ENCODE peak calls at places on chromosomes 16 and 17, in ten cellular contexts. U, V, K, P, B, S, H, M, I and X are unnamed samples.

GRCh38 chr17:8997994-8998628 is 23.2 kb upstream of the NTN1 start:
- DNase-seq in I (peak), P (peak), H (peak), S (no peak), V (peak), M (no peak), U (peak), K (peak), B (peak), X (no peak)

GRCh38 chr17:78915872-78916632 is 9.1 kb downstream of the TIMP2 start:
- DNase-seq in H (no peak), U (peak), K (no peak), S (peak), I (no peak), B (peak), P (no peak), V (no peak), M (no peak), X (peak)

GRCh38 chr17:71633391-71633849 is 487.4 kb upstream of the SOX9 start:
- DNase-seq in V (no peak), B (peak), H (no peak), P (no peak), I (no peak), K (no peak), S (no peak), U (no peak), M (no peak), X (no peak)

GRCh38 chr17:66707051-66707450 is 127.9 kb upstream of the CACNG5 start:
- DNase-seq in S (no peak), K (no peak), I (no peak), P (no peak), V (no peak), B (no peak), H (no peak), U (no peak), M (no peak), X (no peak)

GRCh38 chr16:71537643-71538042 is 11.4 kb downstream of the CHST4 start:
- DNase-seq in H (peak), I (peak), M (no peak), V (peak), K (no peak), P (peak), U (no peak), S (no peak), B (peak), X (no peak)

GRCh38 chr17:77690271-77691161 is 268.0 kb upstream of the TNRC6C start:
- DNase-seq in K (no peak), I (no peak), S (no peak), B (no peak), V (no peak), M (no peak), U (no peak), H (no peak), P (peak), X (no peak)

GRCh38 chr17:6044261-6044660 is 25.9 kb upstream of the WSCD1 start:
- DNase-seq in I (no peak), P (no peak), S (no peak), K (no peak), U (no peak), B (no peak), V (no peak), H (no peak), M (no peak), X (no peak)

GRCh38 chr16:84950906-84951305 is 60.4 kb downstream of the ZDHHC7 start:
- DNase-seq in S (no peak), V (peak), M (no peak), K (no peak), I (no peak), B (no peak), U (no peak), P (peak), H (peak), X (no peak)

GRCh38 chr16:67645397-67646121 is 615 bp downstream of the CARMIL2 start:
- DNase-seq in B (no peak), H (no peak), I (no peak), P (no peak), V (no peak), S (peak), U (no peak), M (no peak), K (peak), X (no peak)

GRCh38 chr17:82754297-82755208 is 2.7 kb downstream of the TBCD start:
- DNase-seq in B (peak), P (no peak), H (no peak), I (no peak), K (no peak), U (no peak), S (no peak), V (peak), M (peak), X (no peak)

GRCh38 chr17:12107905-12108304 is 87.2 kb downstream of the MAP2K4 start:
- DNase-seq in U (no peak), B (no peak), S (no peak), I (no peak), M (no peak), H (no peak), P (no peak), K (no peak), V (no peak), X (no peak)

GRCh38 chr16:65281636-65282035 is 159.8 kb upstream of the CDH11 start:
- DNase-seq in U (no peak), P (no peak), H (no peak), B (no peak), K (no peak), M (no peak), I (no peak), S (no peak), V (no peak), X (no peak)

GRCh38 chr17:73521376-73521775 is 122.9 kb downstream of the SDK2 start:
- DNase-seq in U (no peak), S (no peak), P (no peak), I (no peak), K (no peak), B (no peak), V (no peak), H (no peak), M (no peak), X (no peak)
- TF ChIP-seq EP300 in U (no peak), S (no peak), P (no peak), I (no peak), K (no peak), B (no peak), V (no peak), H (no peak), M (no peak), X (no peak)

GRCh38 chr16:57042157-57043111 is 49.9 kb upstream of the CPNE2 start:
- DNase-seq in V (no peak), H (no peak), U (no peak), I (peak), S (no peak), K (no peak), M (no peak), B (peak), P (no peak), X (no peak)
- TF ChIP-seq POLR2AphosphoS5 in V (no peak), H (no peak), U (no peak), I (peak), S (no peak), K (no peak), M (no peak), B (no peak), P (no peak), X (no peak)

DNA sequence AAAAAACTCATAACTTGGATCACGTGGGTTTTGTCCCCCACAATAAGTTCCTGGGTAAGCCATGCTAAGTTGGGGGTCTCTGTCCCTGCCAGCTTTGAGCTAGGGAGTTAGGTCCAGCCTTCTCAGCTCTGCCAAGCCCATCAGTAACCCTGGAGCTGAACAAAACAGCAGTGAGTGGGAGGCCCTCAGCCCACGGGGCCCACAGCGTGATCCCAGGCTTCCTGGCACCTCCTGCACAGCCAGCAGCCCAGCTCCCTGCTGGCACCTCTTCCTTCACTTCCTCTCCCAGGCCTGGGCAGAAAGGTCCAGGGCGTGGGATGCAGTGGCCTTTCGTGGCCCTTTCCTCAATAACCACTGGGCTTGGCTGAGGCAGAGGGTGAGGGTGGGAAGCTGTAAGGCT is 35.6 kb upstream of the CDC42EP4 start:
- DNase-seq in P (no peak), S (no peak), B (no peak), M (no peak), H (no peak), V (no peak), U (no peak), K (no peak), I (no peak), X (no peak)
- H3K4me3 ChIP-seq in P (no peak), S (no peak), B (no peak), M (no peak), H (no peak), V (no peak), U (no peak), K (no peak), I (no peak), X (no peak)

GRCh38 chr16:2963611-2964415 is at the start of gene KREMEN2:
- DNase-seq in U (no peak), M (no peak), P (peak), I (no peak), B (peak), K (peak), V (peak), S (peak), H (peak), X (no peak)
- TF ChIP-seq EP300 in U (no peak), M (no peak), P (no peak), I (no peak), B (no peak), K (no peak), V (no peak), S (no peak), H (no peak), X (no peak)

DNA sequence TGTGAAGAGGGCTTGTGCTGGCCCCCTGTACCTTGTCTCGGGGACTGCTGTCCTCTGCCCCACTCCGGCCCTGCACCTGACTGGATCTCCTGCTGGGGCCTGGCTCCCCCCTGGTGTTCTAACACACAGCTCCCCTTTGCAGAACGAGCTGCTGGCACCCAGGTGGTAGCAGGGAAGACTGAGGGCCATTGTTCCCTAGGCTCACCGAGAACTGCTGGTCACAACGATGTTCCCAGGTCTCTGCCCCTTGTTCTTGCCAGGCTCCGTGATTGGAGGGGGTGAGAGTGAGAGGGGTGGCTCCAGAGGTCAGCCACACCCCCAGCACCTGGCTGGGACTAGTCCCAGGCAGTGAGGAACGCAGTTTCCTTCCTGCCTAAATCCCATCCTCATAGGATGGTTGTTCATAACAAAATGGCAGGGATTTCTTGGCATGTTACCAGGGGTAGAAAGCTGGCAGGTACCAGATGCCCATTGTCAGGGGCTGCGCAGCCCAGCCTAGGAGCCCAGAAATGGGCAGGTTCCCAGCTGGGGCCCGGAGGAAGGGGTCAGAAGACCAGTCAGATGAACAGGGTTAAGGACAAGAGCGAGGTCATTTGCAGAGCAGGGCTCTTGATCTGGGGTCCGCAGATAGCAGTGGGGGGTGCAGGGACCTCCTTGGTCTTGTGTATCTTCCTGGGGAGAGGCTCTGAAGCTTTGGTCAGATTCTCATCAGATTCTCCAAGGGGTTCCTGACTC is 52.2 kb upstream of the CDC42EP4 start:
- DNase-seq in K (no peak), P (no peak), H (peak), B (no peak), I (no peak), V (no peak), S (no peak), U (no peak), M (no peak), X (no peak)
- TF ChIP-seq POLR2AphosphoS5 in K (no peak), P (no peak), H (no peak), B (no peak), I (no peak), V (no peak), S (no peak), U (no peak), M (no peak), X (no peak)

GRCh38 chr17:17416400-17417360 is 60.1 kb upstream of the MED9 start:
- DNase-seq in U (peak), K (no peak), M (no peak), S (no peak), H (peak), B (no peak), I (no peak), V (peak), P (no peak), X (peak)

GRCh38 chr17:17413821-17414220 is 63.0 kb upstream of the MED9 start:
- DNase-seq in I (no peak), M (no peak), S (no peak), V (no peak), K (no peak), P (no peak), H (no peak), B (no peak), U (no peak), X (peak)

GRCh38 chr17:17416007-17416399 is 60.8 kb upstream of the MED9 start:
- DNase-seq in M (no peak), K (no peak), B (no peak), S (no peak), U (no peak), V (peak), I (peak), P (peak), H (peak), X (peak)

GRCh38 chr17:17414316-17414937 is 62.4 kb upstream of the MED9 start:
- DNase-seq in S (no peak), U (no peak), M (no peak), I (no peak), B (no peak), H (no peak), V (no peak), K (no peak), P (no peak), X (peak)

GRCh38 chr17:17415006-17415405 is 61.8 kb upstream of the MED9 start:
- DNase-seq in H (no peak), K (no peak), S (no peak), M (no peak), U (no peak), I (no peak), P (no peak), V (no peak), B (no peak), X (no peak)
- H3K4me3 ChIP-seq in H (no peak), K (no peak), S (no peak), M (no peak), U (no peak), I (no peak), P (no peak), V (no peak), B (no peak), X (no peak)

GRCh38 chr17:29612094-29612403 is 10.7 kb downstream of the CORO6 start:
- DNase-seq in H (no peak), P (no peak), I (no peak), B (no peak), V (no peak), K (peak), M (no peak), U (no peak), S (no peak), X (peak)

GRCh38 chr17:29614345-29615047 is 8.2 kb downstream of the CORO6 start:
- DNase-seq in H (no peak), S (peak), P (peak), M (no peak), K (peak), I (no peak), U (no peak), B (no peak), V (no peak), X (no peak)

GRCh38 chr17:29613856-29614255 is 8.9 kb downstream of the CORO6 start:
- DNase-seq in B (no peak), K (peak), H (no peak), I (no peak), P (no peak), V (no peak), S (peak), M (no peak), U (no peak), X (peak)

GRCh38 chr17:29612404-29613370 is 10.0 kb downstream of the CORO6 start:
- DNase-seq in P (peak), V (no peak), K (peak), M (no peak), B (no peak), I (no peak), U (no peak), H (no peak), S (peak), X (peak)

DNA sequence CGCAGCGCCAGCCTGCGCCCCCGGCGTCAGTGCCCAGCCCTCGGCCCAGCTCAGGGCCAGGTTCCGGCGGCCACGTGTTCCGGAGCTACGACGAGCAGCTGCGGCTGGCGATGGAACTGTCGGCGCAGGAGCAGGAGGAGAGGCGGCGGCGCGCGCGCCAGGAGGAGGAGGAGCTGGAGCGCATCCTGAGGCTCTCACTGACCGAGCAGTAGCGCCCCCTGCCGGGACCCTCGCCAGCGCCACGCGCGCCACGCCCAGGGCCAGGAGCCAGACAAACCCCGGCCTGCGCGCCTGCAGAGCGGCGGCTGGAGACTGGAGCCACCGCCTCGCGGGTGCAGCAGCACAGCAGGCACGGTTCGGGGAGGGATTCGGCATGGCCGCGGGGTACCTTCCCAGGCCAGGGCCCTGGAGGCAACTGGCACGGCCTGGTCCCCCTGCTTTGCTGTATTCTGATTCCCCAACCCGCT is 9.3 kb downstream of the CORO6 start:
- DNase-seq in S (peak), U (peak), I (no peak), H (peak), M (no peak), V (no peak), P (peak), B (peak), K (peak), X (peak)
- TF ChIP-seq EP300 in S (no peak), U (no peak), I (no peak), H (peak), M (no peak), V (no peak), P (no peak), B (no peak), K (peak), X (no peak)

DNA sequence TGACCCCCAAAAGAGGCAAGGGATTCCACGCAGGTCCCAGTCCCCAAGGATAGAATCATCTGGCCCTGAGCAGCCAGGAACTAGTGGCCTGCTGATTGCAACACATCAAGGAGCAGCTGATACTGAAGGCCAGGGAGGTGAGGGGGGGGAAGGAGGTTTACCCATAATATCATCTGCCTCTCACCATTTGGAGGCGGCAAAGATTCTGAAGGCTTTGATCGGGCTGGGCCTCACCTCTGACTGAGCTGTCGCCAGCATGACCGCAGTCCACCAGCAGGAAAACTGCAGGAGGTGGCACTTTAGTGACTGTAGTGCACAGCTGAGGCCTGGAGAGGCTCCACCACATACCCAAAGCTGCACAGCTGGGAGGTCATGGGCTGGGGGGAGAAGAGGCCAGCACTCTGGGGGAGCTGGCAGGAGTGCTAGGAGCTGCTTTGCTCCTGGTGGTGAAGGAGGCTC is 20.5 kb upstream of the ITGA3 start:
- DNase-seq in I (no peak), K (no peak), B (no peak), P (peak), S (peak), M (no peak), U (no peak), H (peak), V (peak), X (no peak)
- TF ChIP-seq POLR2AphosphoS5 in I (no peak), K (peak), B (no peak), P (no peak), S (no peak), M (no peak), U (no peak), H (no peak), V (no peak), X (no peak)

DNA sequence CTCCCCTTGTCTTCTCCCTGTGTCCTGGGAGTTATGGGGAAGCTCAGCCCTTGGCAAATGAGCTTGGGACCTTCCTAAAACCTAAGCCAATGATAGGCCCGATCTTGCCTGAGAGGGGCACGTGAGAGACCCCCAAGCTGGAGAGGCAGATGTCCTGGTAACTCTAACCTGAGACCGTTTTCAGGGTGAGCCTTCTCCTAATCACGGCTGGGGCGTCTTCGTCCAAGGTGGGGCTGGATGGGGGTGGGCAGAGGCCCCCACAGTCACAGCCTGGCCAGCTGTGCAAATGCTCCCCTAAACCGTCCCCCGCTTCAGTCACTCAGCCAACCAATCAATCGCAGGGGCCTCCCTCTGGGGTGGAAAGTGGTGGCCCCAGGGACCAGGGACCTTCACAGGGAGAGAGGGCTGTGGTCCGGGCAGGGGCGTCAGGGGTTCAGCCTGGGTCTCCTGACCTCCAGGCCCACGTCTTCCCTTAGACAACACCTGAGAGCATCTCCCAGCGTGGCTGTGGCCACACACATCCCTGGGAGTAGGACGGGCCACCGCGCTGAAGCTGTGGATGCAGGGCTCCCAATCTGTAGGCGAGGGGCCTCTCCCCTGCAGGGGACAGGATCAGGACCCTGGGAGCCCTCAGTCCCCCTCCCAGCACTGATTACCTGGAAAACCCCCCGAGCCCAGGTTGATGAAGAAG is 30.6 kb downstream of the ACTG1 start:
- DNase-seq in K (peak), P (no peak), U (no peak), B (no peak), H (no peak), S (no peak), V (no peak), M (no peak), I (no peak), X (no peak)
- H3K4me3 ChIP-seq in K (peak), P (peak), U (peak), B (peak), H (peak), S (peak), V (peak), M (peak), I (no peak), X (peak)

GRCh38 chr17:58574025-58574424 is 59.6 kb upstream of the MTMR4 start:
- DNase-seq in M (no peak), H (no peak), P (no peak), I (no peak), K (no peak), U (no peak), B (no peak), S (no peak), V (no peak), X (no peak)
- TF ChIP-seq EP300 in M (no peak), H (no peak), P (no peak), I (peak), K (no peak), U (no peak), B (no peak), S (no peak), V (no peak), X (no peak)